ENCODE peak calls at places on chromosomes 2 and 18, in seven cellular contexts. One of them, this sample, is unnamed.

GRCh38 chr18:52715421-52715820 is 375.4 kb downstream of the DCC start:
- DNase-seq in mesenchymal stem cell: no peak
- DNase-seq in lung: no peak
- DNase-seq in effector memory CD4-positive, alpha-beta T cell: no peak
- DNase-seq in SJSA1: no peak
- DNase-seq in adrenal gland: no peak
- DNase-seq in kidney: no peak
- DNase-seq in this sample: no peak

GRCh38 chr18:21669736-21670135 is 34.8 kb downstream of the ABHD3 start:
- DNase-seq in mesenchymal stem cell: no peak
- DNase-seq in effector memory CD4-positive, alpha-beta T cell: no peak
- DNase-seq in kidney: no peak
- DNase-seq in adrenal gland: no peak
- DNase-seq in lung: no peak
- DNase-seq in SJSA1: no peak
- DNase-seq in this sample: no peak

GRCh38 chr2:43225093-43225787 is 1.2 kb downstream of the ZFP36L2 start:
- DNase-seq in kidney: peak; percentile 90
- DNase-seq in lung: peak; percentile 65
- DNase-seq in effector memory CD4-positive, alpha-beta T cell: peak; percentile 41
- DNase-seq in SJSA1: peak; percentile 54
- DNase-seq in adrenal gland: peak; percentile 65
- DNase-seq in mesenchymal stem cell: peak; percentile 80
- DNase-seq in this sample: peak; percentile 84

GRCh38 chr2:239693330-239693729 is 292.5 kb upstream of the HDAC4 start:
- DNase-seq in lung: no peak
- DNase-seq in mesenchymal stem cell: no peak
- DNase-seq in adrenal gland: no peak
- DNase-seq in SJSA1: no peak
- DNase-seq in effector memory CD4-positive, alpha-beta T cell: no peak
- DNase-seq in kidney: no peak
- DNase-seq in this sample: peak; percentile 30

GRCh38 chr2:241095594-241096290 is 6.3 kb downstream of the MTERF4 start:
- DNase-seq in adrenal gland: peak; percentile 9
- DNase-seq in effector memory CD4-positive, alpha-beta T cell: peak; percentile 40
- DNase-seq in lung: no peak
- DNase-seq in kidney: no peak
- DNase-seq in mesenchymal stem cell: no peak
- DNase-seq in SJSA1: no peak
- DNase-seq in this sample: no peak

GRCh38 chr2:69073928-69074575 is 61.1 kb downstream of the ANTXR1 start:
- DNase-seq in adrenal gland: no peak
- DNase-seq in mesenchymal stem cell: no peak
- DNase-seq in lung: no peak
- DNase-seq in SJSA1: no peak
- DNase-seq in kidney: no peak
- DNase-seq in effector memory CD4-positive, alpha-beta T cell: no peak
- DNase-seq in this sample: no peak

GRCh38 chr2:237154050-237154638 is 68.5 kb downstream of the COPS8 start:
- DNase-seq in mesenchymal stem cell: peak; percentile 69
- DNase-seq in SJSA1: peak; percentile 62
- DNase-seq in kidney: no peak
- DNase-seq in effector memory CD4-positive, alpha-beta T cell: peak; percentile 9
- DNase-seq in adrenal gland: no peak
- DNase-seq in lung: no peak
- DNase-seq in this sample: no peak

GRCh38 chr18:5295231-5295920 is at the start of gene ZBTB14:
- DNase-seq in mesenchymal stem cell: peak; percentile 65
- DNase-seq in effector memory CD4-positive, alpha-beta T cell: peak; percentile 55
- DNase-seq in kidney: peak; percentile 87
- DNase-seq in SJSA1: peak; percentile 49
- DNase-seq in adrenal gland: peak; percentile 60
- DNase-seq in lung: peak; percentile 46
- DNase-seq in this sample: peak; percentile 79

GRCh38 chr2:27854224-27854623 is 36.0 kb downstream of the RBKS start:
- DNase-seq in effector memory CD4-positive, alpha-beta T cell: no peak
- DNase-seq in kidney: no peak
- DNase-seq in mesenchymal stem cell: no peak
- DNase-seq in adrenal gland: peak; percentile 18
- DNase-seq in SJSA1: no peak
- DNase-seq in lung: no peak
- DNase-seq in this sample: no peak

GRCh38 chr2:44549856-44550255 is 188.1 kb downstream of the CAMKMT start:
- DNase-seq in SJSA1: no peak
- DNase-seq in mesenchymal stem cell: no peak
- DNase-seq in lung: no peak
- DNase-seq in effector memory CD4-positive, alpha-beta T cell: no peak
- DNase-seq in adrenal gland: no peak
- DNase-seq in kidney: no peak
- DNase-seq in this sample: no peak

GRCh38 chr2:100791294-100791935 is 28.5 kb upstream of the NPAS2 start:
- DNase-seq in effector memory CD4-positive, alpha-beta T cell: no peak
- DNase-seq in lung: no peak
- DNase-seq in SJSA1: no peak
- DNase-seq in mesenchymal stem cell: no peak
- DNase-seq in kidney: no peak
- DNase-seq in adrenal gland: peak; percentile 47
- DNase-seq in this sample: no peak

GRCh38 chr2:44844651-44845270 is 96.7 kb upstream of the SIX3 start:
- DNase-seq in mesenchymal stem cell: no peak
- DNase-seq in adrenal gland: no peak
- DNase-seq in kidney: no peak
- DNase-seq in lung: no peak
- DNase-seq in SJSA1: no peak
- DNase-seq in effector memory CD4-positive, alpha-beta T cell: no peak
- DNase-seq in this sample: no peak

GRCh38 chr18:42644729-42645131 is 470.8 kb downstream of the RIT2 start:
- DNase-seq in SJSA1: no peak
- DNase-seq in adrenal gland: no peak
- DNase-seq in kidney: no peak
- DNase-seq in effector memory CD4-positive, alpha-beta T cell: no peak
- DNase-seq in mesenchymal stem cell: peak; percentile 21
- DNase-seq in lung: no peak
- DNase-seq in this sample: no peak

GRCh38 chr2:4891394-4891793 is 800.8 kb upstream of the SOX11 start:
- DNase-seq in lung: no peak
- DNase-seq in effector memory CD4-positive, alpha-beta T cell: no peak
- DNase-seq in adrenal gland: no peak
- DNase-seq in mesenchymal stem cell: no peak
- DNase-seq in SJSA1: no peak
- DNase-seq in kidney: no peak
- DNase-seq in this sample: no peak

GRCh38 chr2:226733189-226733858 is 66.3 kb downstream of the IRS1 start:
- DNase-seq in kidney: no peak
- DNase-seq in SJSA1: no peak
- DNase-seq in lung: no peak
- DNase-seq in mesenchymal stem cell: no peak
- DNase-seq in adrenal gland: peak; percentile 34
- DNase-seq in effector memory CD4-positive, alpha-beta T cell: no peak
- DNase-seq in this sample: no peak

GRCh38 chr2:280655-281110 is 7.2 kb downstream of the ALKAL2 start:
- DNase-seq in adrenal gland: peak; percentile 59
- DNase-seq in kidney: no peak
- DNase-seq in SJSA1: no peak
- DNase-seq in effector memory CD4-positive, alpha-beta T cell: no peak
- DNase-seq in lung: no peak
- DNase-seq in mesenchymal stem cell: no peak
- DNase-seq in this sample: no peak

GRCh38 chr18:22827741-22828140 is 105.4 kb upstream of the RBBP8 start:
- DNase-seq in SJSA1: no peak
- DNase-seq in effector memory CD4-positive, alpha-beta T cell: no peak
- DNase-seq in kidney: no peak
- DNase-seq in adrenal gland: no peak
- DNase-seq in lung: no peak
- DNase-seq in mesenchymal stem cell: no peak
- DNase-seq in this sample: no peak

GRCh38 chr2:224369028-224369632 is 32.8 kb downstream of the FAM124B start:
- DNase-seq in SJSA1: no peak
- DNase-seq in effector memory CD4-positive, alpha-beta T cell: no peak
- DNase-seq in lung: no peak
- DNase-seq in adrenal gland: no peak
- DNase-seq in mesenchymal stem cell: peak; percentile 59
- DNase-seq in kidney: no peak
- DNase-seq in this sample: no peak

GRCh38 chr2:144530596-144530995 is 10.7 kb upstream of the ZEB2 start:
- DNase-seq in mesenchymal stem cell: no peak
- DNase-seq in lung: no peak
- DNase-seq in effector memory CD4-positive, alpha-beta T cell: no peak
- DNase-seq in kidney: no peak
- DNase-seq in adrenal gland: no peak
- DNase-seq in SJSA1: no peak
- DNase-seq in this sample: no peak

GRCh38 chr2:119005081-119005480 is 63.1 kb downstream of the MARCO start:
- DNase-seq in adrenal gland: no peak
- DNase-seq in mesenchymal stem cell: no peak
- DNase-seq in effector memory CD4-positive, alpha-beta T cell: no peak
- DNase-seq in SJSA1: peak; percentile 21
- DNase-seq in lung: no peak
- DNase-seq in kidney: no peak
- DNase-seq in this sample: no peak

GRCh38 chr2:173076557-173077345 is 1.1 kb downstream of the MAP3K20 start:
- DNase-seq in adrenal gland: peak; percentile 30
- DNase-seq in SJSA1: peak; percentile 50
- DNase-seq in kidney: peak; percentile 82
- DNase-seq in lung: no peak
- DNase-seq in mesenchymal stem cell: peak; percentile 73
- DNase-seq in effector memory CD4-positive, alpha-beta T cell: no peak
- DNase-seq in this sample: no peak

GRCh38 chr2:10478916-10479315 is 30.8 kb upstream of the ODC1 start:
- DNase-seq in adrenal gland: no peak
- DNase-seq in mesenchymal stem cell: no peak
- DNase-seq in lung: no peak
- DNase-seq in effector memory CD4-positive, alpha-beta T cell: no peak
- DNase-seq in kidney: no peak
- DNase-seq in SJSA1: no peak
- DNase-seq in this sample: no peak

GRCh38 chr2:16291731-16292550 is 351.6 kb downstream of the MYCN start:
- DNase-seq in mesenchymal stem cell: no peak
- DNase-seq in kidney: no peak
- DNase-seq in lung: no peak
- DNase-seq in adrenal gland: no peak
- DNase-seq in SJSA1: no peak
- DNase-seq in effector memory CD4-positive, alpha-beta T cell: no peak
- DNase-seq in this sample: no peak

GRCh38 chr2:25042321-25043240 is 705 bp downstream of the EFR3B start:
- DNase-seq in lung: peak; percentile 31
- DNase-seq in SJSA1: peak; percentile 46
- DNase-seq in effector memory CD4-positive, alpha-beta T cell: no peak
- DNase-seq in mesenchymal stem cell: peak; percentile 59
- DNase-seq in adrenal gland: peak; percentile 22
- DNase-seq in kidney: peak; percentile 83
- DNase-seq in this sample: peak; percentile 83

GRCh38 chr18:60448487-60449267 is 76.1 kb upstream of the MC4R start:
- DNase-seq in kidney: no peak
- DNase-seq in SJSA1: no peak
- DNase-seq in adrenal gland: no peak
- DNase-seq in lung: no peak
- DNase-seq in mesenchymal stem cell: no peak
- DNase-seq in effector memory CD4-positive, alpha-beta T cell: no peak
- DNase-seq in this sample: no peak

DNA sequence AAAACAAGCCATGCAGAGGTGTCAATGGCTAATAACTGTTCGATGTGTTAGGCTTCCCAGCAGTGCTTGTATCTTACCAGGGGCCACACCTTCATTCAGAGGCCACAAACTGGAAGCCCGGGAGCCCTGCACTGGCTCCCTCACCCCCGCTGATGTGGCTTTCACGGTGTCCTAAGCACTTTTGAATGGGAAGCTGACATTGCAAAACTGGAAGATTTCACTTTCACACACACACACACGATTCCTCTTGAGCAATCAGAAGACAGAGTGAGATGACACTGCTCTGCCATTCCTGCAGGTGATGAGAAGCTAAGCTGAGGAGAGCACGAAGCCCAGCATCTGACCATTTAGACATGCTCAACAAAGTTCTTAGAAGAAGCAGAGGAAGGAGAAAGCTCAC is 8.6 kb upstream of the ZNF407 start:
- DNase-seq in kidney: no peak
- DNase-seq in effector memory CD4-positive, alpha-beta T cell: no peak
- DNase-seq in lung: no peak
- DNase-seq in SJSA1: no peak
- DNase-seq in adrenal gland: no peak
- DNase-seq in mesenchymal stem cell: peak; percentile 15
- DNase-seq in this sample: no peak
- H3K36me3 ChIP-seq in kidney: no peaks in the 10 kb centered on the region
- H3K36me3 ChIP-seq in effector memory CD4-positive, alpha-beta T cell: peaks cover 13% of the 10 kb centered on the region
- H3K36me3 ChIP-seq in lung: peaks cover 3% of the 10 kb centered on the region
- H3K36me3 ChIP-seq in SJSA1: peaks cover 14% of the 10 kb centered on the region
- H3K36me3 ChIP-seq in adrenal gland: no peaks in the 10 kb centered on the region
- H3K36me3 ChIP-seq in mesenchymal stem cell: no peaks in the 10 kb centered on the region
- H3K36me3 ChIP-seq in this sample: no peaks in the 10 kb centered on the region

GRCh38 chr2:231682546-231683291 is 25.6 kb upstream of the PTMA start:
- DNase-seq in SJSA1: no peak
- DNase-seq in adrenal gland: no peak
- DNase-seq in kidney: no peak
- DNase-seq in lung: no peak
- DNase-seq in effector memory CD4-positive, alpha-beta T cell: no peak
- DNase-seq in mesenchymal stem cell: no peak
- DNase-seq in this sample: no peak

GRCh38 chr2:231683292-231683898 is 24.9 kb upstream of the PTMA start:
- DNase-seq in SJSA1: no peak
- DNase-seq in kidney: no peak
- DNase-seq in effector memory CD4-positive, alpha-beta T cell: no peak
- DNase-seq in adrenal gland: no peak
- DNase-seq in lung: no peak
- DNase-seq in mesenchymal stem cell: no peak
- DNase-seq in this sample: no peak

GRCh38 chr2:231684314-231685223 is 23.8 kb upstream of the PTMA start:
- DNase-seq in mesenchymal stem cell: no peak
- DNase-seq in lung: no peak
- DNase-seq in SJSA1: no peak
- DNase-seq in effector memory CD4-positive, alpha-beta T cell: no peak
- DNase-seq in kidney: no peak
- DNase-seq in adrenal gland: no peak
- DNase-seq in this sample: no peak

GRCh38 chr2:231685349-231686191 is 22.8 kb upstream of the PTMA start:
- DNase-seq in kidney: no peak
- DNase-seq in adrenal gland: no peak
- DNase-seq in effector memory CD4-positive, alpha-beta T cell: no peak
- DNase-seq in lung: no peak
- DNase-seq in SJSA1: no peak
- DNase-seq in mesenchymal stem cell: no peak
- DNase-seq in this sample: no peak

GRCh38 chr2:231683907-231684306 is 24.4 kb upstream of the PTMA start:
- DNase-seq in effector memory CD4-positive, alpha-beta T cell: no peak
- DNase-seq in adrenal gland: no peak
- DNase-seq in lung: no peak
- DNase-seq in mesenchymal stem cell: no peak
- DNase-seq in SJSA1: no peak
- DNase-seq in kidney: no peak
- DNase-seq in this sample: no peak
- H3K4me3 ChIP-seq in effector memory CD4-positive, alpha-beta T cell: no peak overlapping the region
- H3K4me3 ChIP-seq in adrenal gland: no peak overlapping the region
- H3K4me3 ChIP-seq in lung: no peak overlapping the region
- H3K4me3 ChIP-seq in mesenchymal stem cell: no peak overlapping the region
- H3K4me3 ChIP-seq in SJSA1: no peak overlapping the region
- H3K4me3 ChIP-seq in kidney: no peak overlapping the region
- H3K4me3 ChIP-seq in this sample: no peak overlapping the region

GRCh38 chr18:61651880-61652268 is 240.9 kb downstream of the RNF152 start:
- DNase-seq in lung: no peak
- DNase-seq in mesenchymal stem cell: no peak
- DNase-seq in kidney: no peak
- DNase-seq in adrenal gland: no peak
- DNase-seq in effector memory CD4-positive, alpha-beta T cell: no peak
- DNase-seq in SJSA1: no peak
- DNase-seq in this sample: no peak
- H3K27ac ChIP-seq in lung: no peak overlapping the region
- H3K27ac ChIP-seq in mesenchymal stem cell: no peak overlapping the region
- H3K27ac ChIP-seq in kidney: no peak overlapping the region
- H3K27ac ChIP-seq in adrenal gland: no peak overlapping the region
- H3K27ac ChIP-seq in effector memory CD4-positive, alpha-beta T cell: no peak overlapping the region
- H3K27ac ChIP-seq in SJSA1: no peak overlapping the region
- H3K27ac ChIP-seq in this sample: no peak overlapping the region

GRCh38 chr2:183995632-183996031 is 602.7 kb upstream of the ZNF804A start:
- DNase-seq in lung: no peak
- DNase-seq in kidney: no peak
- DNase-seq in effector memory CD4-positive, alpha-beta T cell: no peak
- DNase-seq in SJSA1: no peak
- DNase-seq in mesenchymal stem cell: peak; percentile 47
- DNase-seq in adrenal gland: no peak
- DNase-seq in this sample: no peak
- H3K36me3 ChIP-seq in lung: no peaks in the 10 kb centered on the region
- H3K36me3 ChIP-seq in kidney: no peaks in the 10 kb centered on the region
- H3K36me3 ChIP-seq in effector memory CD4-positive, alpha-beta T cell: no peaks in the 10 kb centered on the region
- H3K36me3 ChIP-seq in SJSA1: no peaks in the 10 kb centered on the region
- H3K36me3 ChIP-seq in mesenchymal stem cell: no peaks in the 10 kb centered on the region
- H3K36me3 ChIP-seq in adrenal gland: no peaks in the 10 kb centered on the region
- H3K36me3 ChIP-seq in this sample: no peaks in the 10 kb centered on the region

This sample was measured in aorta.